ENCODE peak calls at places on chromosomes 16 and 17, in eight cellular contexts. R, X, K, F, Q, B, M and G are unnamed samples.

GRCh38 chr17:42421479-42422332 is 1.4 kb downstream of the CAVIN1 start:
- DNase-seq in R (no peak), X (no peak), K (peak), F (peak), Q (peak), B (no peak), M (peak), G (peak)

GRCh38 chr16:2586241-2586640 is 48.4 kb downstream of the PDPK1 start:
- DNase-seq in R (no peak), X (no peak), K (no peak), F (no peak), Q (no peak), B (no peak), M (no peak), G (no peak)

GRCh38 chr17:55286681-55287589 is 22.2 kb downstream of the HLF start:
- DNase-seq in R (no peak), X (no peak), K (peak), F (no peak), Q (no peak), B (no peak), M (no peak), G (no peak)

GRCh38 chr17:66459811-66460270 is 157.4 kb downstream of the PRKCA start:
- DNase-seq in R (no peak), X (peak), K (peak), F (no peak), Q (no peak), B (no peak), M (no peak), G (peak)

GRCh38 chr16:86050591-86051375 is 151.8 kb downstream of the IRF8 start:
- DNase-seq in R (no peak), X (no peak), K (no peak), F (peak), Q (no peak), B (no peak), M (no peak), G (no peak)

GRCh38 chr16:56314244-56314850 is 111.0 kb downstream of the AMFR start:
- DNase-seq in R (no peak), X (no peak), K (no peak), F (no peak), Q (no peak), B (no peak), M (no peak), G (no peak)

GRCh38 chr17:74152591-74153455 is 50.7 kb upstream of the RPL38 start:
- DNase-seq in R (no peak), X (no peak), K (no peak), F (peak), Q (peak), B (peak), M (no peak), G (no peak)

GRCh38 chr17:49359990-49360795 is 1.9 kb downstream of the ZNF652 start:
- DNase-seq in R (no peak), X (no peak), K (no peak), F (no peak), Q (no peak), B (no peak), M (no peak), G (no peak)

GRCh38 chr17:32161506-32162365 is 19.4 kb downstream of the RHOT1 start:
- DNase-seq in R (no peak), X (no peak), K (peak), F (no peak), Q (no peak), B (no peak), M (no peak), G (peak)

GRCh38 chr16:67470314-67470713 is 10.6 kb downstream of the ATP6V0D1 start:
- DNase-seq in R (no peak), X (no peak), K (no peak), F (peak), Q (no peak), B (no peak), M (no peak), G (no peak)

GRCh38 chr17:49223517-49224197 is 6.9 kb downstream of the PHOSPHO1 start:
- DNase-seq in R (no peak), X (peak), K (peak), F (peak), Q (no peak), B (peak), M (peak), G (no peak)

GRCh38 chr16:18979936-18980335 is 3.8 kb upstream of the TMC7 start:
- DNase-seq in R (no peak), X (no peak), K (no peak), F (no peak), Q (no peak), B (no peak), M (no peak), G (no peak)

GRCh38 chr17:3529817-3530741 is 27.5 kb downstream of the TRPV3 start:
- DNase-seq in R (no peak), X (no peak), K (no peak), F (peak), Q (no peak), B (no peak), M (peak), G (no peak)

GRCh38 chr16:80946481-80946880 is 60.2 kb downstream of the CMC2 start:
- DNase-seq in R (no peak), X (no peak), K (no peak), F (no peak), Q (no peak), B (no peak), M (no peak), G (no peak)

GRCh38 chr17:1590031-1590746 is 27.6 kb upstream of the PITPNA start:
- DNase-seq in R (peak), X (peak), K (peak), F (peak), Q (peak), B (no peak), M (no peak), G (peak)

GRCh38 chr16:3095869-3096268 is 3.2 kb downstream of the ZSCAN10 start:
- DNase-seq in R (no peak), X (peak), K (no peak), F (no peak), Q (no peak), B (no peak), M (no peak), G (no peak)

GRCh38 chr17:79002796-79003593 is 6.6 kb downstream of the CANT1 start:
- DNase-seq in R (no peak), X (no peak), K (no peak), F (no peak), Q (no peak), B (no peak), M (no peak), G (no peak)

GRCh38 chr16:81731636-81732035 is 47.5 kb upstream of the PLCG2 start:
- DNase-seq in R (no peak), X (no peak), K (no peak), F (no peak), Q (no peak), B (no peak), M (no peak), G (no peak)

GRCh38 chr16:88809068-88809675 is 2.6 kb downstream of the APRT start:
- DNase-seq in R (no peak), X (no peak), K (no peak), F (no peak), Q (no peak), B (peak), M (no peak), G (no peak)

GRCh38 chr17:43416998-43417891 is 18.5 kb downstream of the ARL4D start:
- DNase-seq in R (no peak), X (no peak), K (peak), F (peak), Q (peak), B (no peak), M (no peak), G (peak)

GRCh38 chr16:88743693-88744519 is 37.6 kb downstream of the CTU2 start:
- DNase-seq in R (peak), X (peak), K (peak), F (peak), Q (peak), B (peak), M (peak), G (peak)

GRCh38 chr17:8366231-8366630 is 10.3 kb downstream of the KRABD2 start:
- DNase-seq in R (no peak), X (no peak), K (peak), F (no peak), Q (peak), B (no peak), M (no peak), G (peak)

GRCh38 chr16:73043828-73044493 is 4.0 kb downstream of the ZFHX3 start:
- DNase-seq in R (no peak), X (no peak), K (peak), F (no peak), Q (no peak), B (no peak), M (no peak), G (peak)

GRCh38 chr16:86984286-86984685 is 332.9 kb downstream of the C16orf95 start:
- DNase-seq in R (no peak), X (no peak), K (no peak), F (no peak), Q (no peak), B (no peak), M (no peak), G (no peak)

GRCh38 chr17:283911-284675 is 68.5 kb downstream of the RPH3AL start:
- DNase-seq in R (no peak), X (no peak), K (no peak), F (no peak), Q (no peak), B (no peak), M (no peak), G (no peak)

GRCh38 chr17:51743477-51743876 is 415.0 kb downstream of the CA10 start:
- DNase-seq in R (no peak), X (no peak), K (no peak), F (no peak), Q (no peak), B (no peak), M (no peak), G (no peak)

GRCh38 chr16:83898463-83899271 is at the start of gene MLYCD:
- DNase-seq in R (peak), X (peak), K (peak), F (peak), Q (peak), B (peak), M (peak), G (peak)

GRCh38 chr17:72063262-72063661 is 57.6 kb upstream of the SOX9 start:
- DNase-seq in R (no peak), X (no peak), K (no peak), F (no peak), Q (no peak), B (no peak), M (no peak), G (no peak)

GRCh38 chr17:29562615-29563014 is 4.2 kb downstream of the ABHD15 start:
- DNase-seq in R (no peak), X (no peak), K (no peak), F (no peak), Q (peak), B (no peak), M (no peak), G (no peak)

GRCh38 chr17:34307110-34307509 is 12.1 kb upstream of the CCL8 start:
- DNase-seq in R (no peak), X (no peak), K (peak), F (no peak), Q (peak), B (no peak), M (no peak), G (no peak)

GRCh38 chr16:2154533-2155090 is 970 bp upstream of the TRAF7 start:
- DNase-seq in R (no peak), X (no peak), K (no peak), F (no peak), Q (no peak), B (no peak), M (peak), G (no peak)

GRCh38 chr17:41553987-41554680 is 17.7 kb downstream of the KRT9 start:
- DNase-seq in R (no peak), X (no peak), K (no peak), F (no peak), Q (no peak), B (no peak), M (no peak), G (no peak)

GRCh38 chr17:8718001-8718563 is 26.6 kb downstream of the CCDC42 start:
- DNase-seq in R (no peak), X (no peak), K (no peak), F (no peak), Q (no peak), B (no peak), M (no peak), G (no peak)

GRCh38 chr16:29779474-29779873 is 1.4 kb downstream of the ZG16 start:
- DNase-seq in R (no peak), X (no peak), K (no peak), F (no peak), Q (no peak), B (no peak), M (peak), G (no peak)

GRCh38 chr17:72699566-72699965 is 392.9 kb downstream of the SLC39A11 start:
- DNase-seq in R (no peak), X (no peak), K (peak), F (no peak), Q (no peak), B (no peak), M (no peak), G (peak)

GRCh38 chr16:51062039-51062438 is 89.0 kb downstream of the SALL1 start:
- DNase-seq in R (no peak), X (no peak), K (no peak), F (no peak), Q (no peak), B (no peak), M (no peak), G (no peak)

GRCh38 chr16:51767564-51767963 is 616.5 kb upstream of the SALL1 start:
- DNase-seq in R (no peak), X (no peak), K (no peak), F (peak), Q (no peak), B (no peak), M (no peak), G (no peak)

GRCh38 chr16:760498-761343 is at the start of gene MSLN:
- DNase-seq in R (no peak), X (no peak), K (no peak), F (no peak), Q (no peak), B (no peak), M (no peak), G (no peak)

GRCh38 chr17:19333132-19333440 is 29.4 kb downstream of the B9D1 start:
- DNase-seq in R (no peak), X (no peak), K (no peak), F (no peak), Q (no peak), B (no peak), M (no peak), G (no peak)
- TF ChIP-seq CTCF in R (no peak), X (no peak), K (no peak), F (no peak), Q (no peak), B (no peak), M (no peak), G (no peak)

GRCh38 chr16:78122774-78123315 is 23.4 kb downstream of the WWOX start:
- DNase-seq in R (no peak), X (peak), K (peak), F (peak), Q (no peak), B (peak), M (no peak), G (peak)
- TF ChIP-seq CTCF in R (peak), X (peak), K (peak), F (peak), Q (peak), B (peak), M (peak), G (peak)

GRCh38 chr17:37212184-37212583 is 163.6 kb upstream of the C17orf78 start:
- DNase-seq in R (no peak), X (peak), K (no peak), F (no peak), Q (no peak), B (no peak), M (no peak), G (peak)
- TF ChIP-seq CTCF in R (no peak), X (no peak), K (peak), F (peak), Q (no peak), B (peak), M (no peak), G (peak)

GRCh38 chr17:75288359-75288758 is 874 bp downstream of the SLC25A19 start:
- DNase-seq in R (no peak), X (no peak), K (no peak), F (no peak), Q (no peak), B (no peak), M (no peak), G (no peak)

GRCh38 chr17:75289832-75290337 is 652 bp upstream of the SLC25A19 start:
- DNase-seq in R (no peak), X (peak), K (peak), F (peak), Q (no peak), B (peak), M (no peak), G (peak)

GRCh38 chr17:75287221-75287620 is 2.0 kb downstream of the SLC25A19 start:
- DNase-seq in R (no peak), X (no peak), K (no peak), F (no peak), Q (no peak), B (no peak), M (no peak), G (no peak)

GRCh38 chr17:75288784-75289121 is 480 bp downstream of the SLC25A19 start:
- DNase-seq in R (no peak), X (peak), K (no peak), F (no peak), Q (no peak), B (peak), M (no peak), G (no peak)

GRCh38 chr17:75289122-75289831 is at the start of gene SLC25A19:
- DNase-seq in R (peak), X (peak), K (peak), F (peak), Q (peak), B (peak), M (peak), G (peak)
- TF ChIP-seq CTCF in R (no peak), X (no peak), K (peak), F (no peak), Q (no peak), B (peak), M (no peak), G (peak)

DNA sequence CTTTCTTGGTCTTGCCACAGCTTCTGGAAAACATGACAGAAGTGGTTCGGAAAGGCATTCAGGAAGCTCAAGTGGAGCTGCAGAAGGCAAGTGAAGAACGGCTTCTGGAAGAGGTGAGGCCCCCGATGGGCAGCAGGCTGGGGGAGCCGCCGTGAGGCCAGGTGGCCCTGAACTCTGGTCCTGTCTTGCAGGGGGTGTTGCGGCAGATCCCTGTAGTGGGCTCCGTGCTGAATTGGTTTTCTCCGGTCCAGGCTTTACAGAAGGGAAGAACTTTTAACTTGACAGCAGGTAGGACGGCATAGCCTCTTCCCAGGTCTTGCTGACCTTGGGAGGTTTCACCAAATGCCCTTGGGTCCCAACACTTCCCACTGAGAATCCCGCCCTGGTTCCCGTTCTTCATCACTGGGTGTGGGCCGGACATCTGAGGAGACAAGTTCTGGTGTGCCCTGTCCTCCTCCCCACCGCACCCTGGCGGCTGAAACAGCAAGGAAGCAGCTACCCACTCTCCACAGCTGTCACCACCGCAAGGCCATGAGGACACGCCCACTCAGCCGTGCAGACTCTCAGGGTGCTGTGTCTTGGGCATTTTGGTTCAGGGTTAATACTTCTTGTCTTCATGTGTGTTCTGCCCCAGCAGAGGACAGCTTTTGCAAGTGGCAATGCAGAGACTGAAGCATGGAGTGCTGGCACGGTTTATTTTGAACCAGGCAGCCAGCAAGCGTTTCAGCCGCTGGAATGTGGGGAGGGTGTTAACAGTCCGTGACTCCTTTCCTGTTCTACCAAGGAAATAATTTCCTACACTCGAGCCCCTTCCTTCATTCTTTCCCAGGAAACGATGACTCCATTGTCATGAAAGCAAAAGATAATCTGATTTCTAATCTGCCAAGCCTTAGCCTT is 21.4 kb downstream of the NTAN1 start:
- DNase-seq in R (no peak), X (peak), K (no peak), F (no peak), Q (no peak), B (no peak), M (no peak), G (no peak)
- TF ChIP-seq CTCF in R (no peak), X (no peak), K (no peak), F (no peak), Q (no peak), B (no peak), M (no peak), G (no peak)

DNA sequence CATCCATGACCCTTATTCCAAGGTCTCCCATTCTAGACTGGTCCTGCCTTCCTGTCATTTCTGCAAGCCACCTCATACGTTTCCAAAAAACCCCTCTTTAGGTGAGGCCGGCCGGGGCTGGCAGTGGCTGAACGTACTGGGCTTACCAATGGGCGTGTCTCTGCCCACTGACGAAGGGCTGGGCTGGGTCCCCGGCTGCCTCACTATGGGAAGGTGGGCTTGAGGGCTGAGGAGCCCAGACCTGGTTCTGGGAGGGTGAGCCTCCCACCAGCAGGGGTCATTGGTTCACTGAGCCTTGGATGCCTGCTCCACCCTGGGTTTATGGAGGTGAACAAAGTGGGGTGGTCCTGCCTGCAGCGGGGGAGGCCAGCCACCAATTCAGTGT is 19.9 kb downstream of the KDM8 start:
- DNase-seq in R (no peak), X (no peak), K (no peak), F (no peak), Q (no peak), B (no peak), M (no peak), G (no peak)
- TF ChIP-seq CTCF in R (no peak), X (no peak), K (no peak), F (no peak), Q (no peak), B (peak), M (no peak), G (peak)

GRCh38 chr17:81480140-81480917 is 32.3 kb downstream of the ACTG1 start:
- DNase-seq in R (no peak), X (peak), K (peak), F (no peak), Q (no peak), B (no peak), M (no peak), G (peak)
- TF ChIP-seq CTCF in R (no peak), X (no peak), K (peak), F (peak), Q (no peak), B (no peak), M (no peak), G (no peak)